ENCODE peak calls at places on chromosomes 16 and 17, in four cellular contexts. One of them, this sample, is unnamed.

GRCh38 chr16:9061358-9061813 is 30.1 kb upstream of the HAPSTR1 start:
- DNase-seq in OCI-LY7: peak
- DNase-seq in heart right ventricle: peak
- DNase-seq in tibial nerve: no peak
- DNase-seq in this sample: no peak

GRCh38 chr16:47196457-47196856 is 52.7 kb upstream of the NETO2 start:
- DNase-seq in OCI-LY7: no peak
- DNase-seq in heart right ventricle: no peak
- DNase-seq in tibial nerve: no peak
- DNase-seq in this sample: no peak

GRCh38 chr16:4032768-4033167 is 83.5 kb downstream of the ADCY9 start:
- DNase-seq in OCI-LY7: peak
- DNase-seq in heart right ventricle: peak
- DNase-seq in tibial nerve: no peak
- DNase-seq in this sample: no peak

GRCh38 chr16:89064606-89065444 is 28.8 kb upstream of the ACSF3 start:
- DNase-seq in OCI-LY7: peak
- DNase-seq in heart right ventricle: no peak
- DNase-seq in tibial nerve: no peak
- DNase-seq in this sample: no peak

GRCh38 chr17:7932483-7932891 is 481 bp downstream of the CNTROB start:
- DNase-seq in OCI-LY7: peak
- DNase-seq in heart right ventricle: no peak
- DNase-seq in tibial nerve: no peak
- DNase-seq in this sample: no peak

GRCh38 chr16:7113949-7114348 is 218.7 kb upstream of the RBFOX1 start:
- DNase-seq in OCI-LY7: no peak
- DNase-seq in heart right ventricle: no peak
- DNase-seq in tibial nerve: no peak
- DNase-seq in this sample: no peak

GRCh38 chr16:17529982-17530760 is 59.4 kb upstream of the XYLT1 start:
- DNase-seq in OCI-LY7: no peak
- DNase-seq in heart right ventricle: no peak
- DNase-seq in tibial nerve: no peak
- DNase-seq in this sample: no peak

GRCh38 chr17:76104140-76104895 is 731 bp upstream of the EXOC7 start:
- DNase-seq in OCI-LY7: no peak
- DNase-seq in heart right ventricle: no peak
- DNase-seq in tibial nerve: no peak
- DNase-seq in this sample: no peak

GRCh38 chr17:38511126-38512108 is 83.2 kb downstream of the ARHGAP23 start:
- DNase-seq in OCI-LY7: no peak
- DNase-seq in heart right ventricle: no peak
- DNase-seq in tibial nerve: no peak
- DNase-seq in this sample: no peak

GRCh38 chr17:33962857-33963655 is 292.0 kb upstream of the CCL2 start:
- DNase-seq in OCI-LY7: no peak
- DNase-seq in heart right ventricle: no peak
- DNase-seq in tibial nerve: no peak
- DNase-seq in this sample: no peak

GRCh38 chr17:21286066-21286770 is 1.7 kb downstream of the MAP2K3 start:
- DNase-seq in OCI-LY7: peak
- DNase-seq in heart right ventricle: peak
- DNase-seq in tibial nerve: peak
- DNase-seq in this sample: peak

GRCh38 chr16:79707867-79708266 is 107.3 kb upstream of the MAF start:
- DNase-seq in OCI-LY7: no peak
- DNase-seq in heart right ventricle: peak
- DNase-seq in tibial nerve: no peak
- DNase-seq in this sample: peak

GRCh38 chr17:79794659-79795511 is 2.0 kb downstream of the CBX8 start:
- DNase-seq in OCI-LY7: no peak
- DNase-seq in heart right ventricle: no peak
- DNase-seq in tibial nerve: no peak
- DNase-seq in this sample: no peak

GRCh38 chr17:7838291-7839075 is 4.5 kb downstream of the KDM6B start:
- DNase-seq in OCI-LY7: peak
- DNase-seq in heart right ventricle: no peak
- DNase-seq in tibial nerve: no peak
- DNase-seq in this sample: no peak

GRCh38 chr16:49855280-49855821 is 561 bp downstream of the ZNF423 start:
- DNase-seq in OCI-LY7: peak
- DNase-seq in heart right ventricle: peak
- DNase-seq in tibial nerve: peak
- DNase-seq in this sample: peak

GRCh38 chr16:16062023-16062932 is 112.9 kb downstream of the ABCC1 start:
- DNase-seq in OCI-LY7: peak
- DNase-seq in heart right ventricle: no peak
- DNase-seq in tibial nerve: no peak
- DNase-seq in this sample: no peak
- TF ChIP-seq CTCF in OCI-LY7: peak
- TF ChIP-seq CTCF in heart right ventricle: no peak
- TF ChIP-seq CTCF in tibial nerve: no peak
- TF ChIP-seq CTCF in this sample: no peak

DNA sequence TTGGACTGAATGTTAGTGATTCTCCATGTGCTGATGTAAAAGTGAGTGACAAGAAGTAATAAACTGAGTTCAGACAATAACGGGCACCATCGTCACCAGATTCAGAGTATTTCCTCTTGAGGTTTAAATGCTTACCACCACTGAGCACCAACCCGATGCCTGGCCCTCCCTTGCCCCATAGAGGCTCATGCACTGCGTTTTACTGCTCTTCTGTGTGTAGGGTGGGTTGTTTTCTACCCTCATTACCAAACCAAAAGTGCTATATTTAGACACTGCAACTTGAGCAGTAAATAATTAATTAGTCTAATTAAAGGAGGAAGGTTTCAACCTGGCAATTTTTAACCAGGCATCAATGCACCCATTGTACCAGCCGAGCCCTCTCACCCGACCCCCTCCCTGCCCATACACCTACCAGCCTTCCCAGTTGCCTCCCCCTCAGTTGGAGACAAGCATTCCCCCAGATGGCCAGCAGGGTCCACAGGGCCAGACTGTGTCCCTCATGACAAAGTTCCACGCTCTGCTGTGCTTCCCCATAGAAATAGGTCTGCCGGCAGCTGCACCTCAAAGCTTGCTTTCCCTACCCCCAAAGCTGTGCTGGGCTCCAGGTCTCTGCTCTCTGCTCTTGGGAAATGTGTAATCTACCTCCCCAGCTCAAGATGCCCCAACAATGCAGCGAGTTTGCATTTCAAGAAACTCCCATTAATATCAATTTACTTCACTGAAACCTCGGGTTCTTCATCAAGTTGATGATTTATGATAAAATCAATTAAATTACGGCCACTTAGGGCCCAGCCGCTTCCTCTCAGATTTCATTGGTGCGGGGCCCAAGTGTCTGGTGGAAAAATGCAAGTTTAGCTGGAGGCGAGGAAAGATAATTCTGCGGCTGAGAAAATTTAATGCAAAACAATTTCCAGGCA is 16.0 kb downstream of the HOXB4 start:
- DNase-seq in OCI-LY7: no peak
- DNase-seq in heart right ventricle: no peak
- DNase-seq in tibial nerve: no peak
- DNase-seq in this sample: no peak
- TF ChIP-seq CTCF in OCI-LY7: no peak
- TF ChIP-seq CTCF in heart right ventricle: no peak
- TF ChIP-seq CTCF in tibial nerve: no peak
- TF ChIP-seq CTCF in this sample: no peak

GRCh38 chr17:9004132-9004960 is 17.0 kb upstream of the NTN1 start:
- DNase-seq in OCI-LY7: no peak
- DNase-seq in heart right ventricle: no peak
- DNase-seq in tibial nerve: no peak
- DNase-seq in this sample: peak
- TF ChIP-seq CTCF in OCI-LY7: no peak
- TF ChIP-seq CTCF in heart right ventricle: no peak
- TF ChIP-seq CTCF in tibial nerve: no peak
- TF ChIP-seq CTCF in this sample: no peak

GRCh38 chr16:54434859-54435258 is 148.3 kb upstream of the IRX3 start:
- DNase-seq in OCI-LY7: no peak
- DNase-seq in heart right ventricle: no peak
- DNase-seq in tibial nerve: no peak
- DNase-seq in this sample: no peak

GRCh38 chr16:54430491-54431030 is 144.0 kb upstream of the IRX3 start:
- DNase-seq in OCI-LY7: no peak
- DNase-seq in heart right ventricle: no peak
- DNase-seq in tibial nerve: no peak
- DNase-seq in this sample: no peak

GRCh38 chr16:54431997-54432367 is 145.4 kb upstream of the IRX3 start:
- DNase-seq in OCI-LY7: no peak
- DNase-seq in heart right ventricle: no peak
- DNase-seq in tibial nerve: no peak
- DNase-seq in this sample: no peak

GRCh38 chr16:54431041-54431996 is 144.7 kb upstream of the IRX3 start:
- DNase-seq in OCI-LY7: no peak
- DNase-seq in heart right ventricle: no peak
- DNase-seq in tibial nerve: no peak
- DNase-seq in this sample: no peak

GRCh38 chr16:54432481-54433229 is 146.1 kb upstream of the IRX3 start:
- DNase-seq in OCI-LY7: no peak
- DNase-seq in heart right ventricle: no peak
- DNase-seq in tibial nerve: no peak
- DNase-seq in this sample: no peak
- TF ChIP-seq CTCF in OCI-LY7: no peak
- TF ChIP-seq CTCF in heart right ventricle: no peak
- TF ChIP-seq CTCF in tibial nerve: no peak
- TF ChIP-seq CTCF in this sample: no peak